ENCODE peak calls at places on chromosome 18, in five cellular contexts. One of them, this sample, is unnamed.

GRCh38 chr18:6219116-6219717 is 195.5 kb downstream of the L3MBTL4 start:
- DNase-seq in HCT116: no peak
- DNase-seq in H1: peak
- DNase-seq in GM12878: no peak
- DNase-seq in HepG2: peak
- DNase-seq in this sample: peak

GRCh38 chr18:43341014-43341413 is 63.7 kb upstream of the SYT4 start:
- DNase-seq in HCT116: no peak
- DNase-seq in H1: no peak
- DNase-seq in GM12878: no peak
- DNase-seq in HepG2: no peak
- DNase-seq in this sample: no peak

GRCh38 chr18:80193701-80194100 is 53.6 kb downstream of the PARD6G start:
- DNase-seq in HCT116: no peak
- DNase-seq in H1: peak
- DNase-seq in GM12878: no peak
- DNase-seq in HepG2: no peak
- DNase-seq in this sample: no peak

GRCh38 chr18:63951302-63951705 is 2.2 kb downstream of the HMSD start:
- DNase-seq in HCT116: no peak
- DNase-seq in H1: no peak
- DNase-seq in GM12878: no peak
- DNase-seq in HepG2: no peak
- DNase-seq in this sample: no peak

GRCh38 chr18:59674534-59674933 is 22.7 kb downstream of the CCBE1 start:
- DNase-seq in HCT116: no peak
- DNase-seq in H1: no peak
- DNase-seq in GM12878: no peak
- DNase-seq in HepG2: no peak
- DNase-seq in this sample: no peak

GRCh38 chr18:10188971-10189810 is 265.2 kb upstream of the APCDD1 start:
- DNase-seq in HCT116: no peak
- DNase-seq in H1: no peak
- DNase-seq in GM12878: no peak
- DNase-seq in HepG2: no peak
- DNase-seq in this sample: no peak

GRCh38 chr18:9779630-9780029 is 71.5 kb downstream of the RAB31 start:
- DNase-seq in HCT116: no peak
- DNase-seq in H1: no peak
- DNase-seq in GM12878: no peak
- DNase-seq in HepG2: peak
- DNase-seq in this sample: no peak

GRCh38 chr18:11323359-11323819 is 174.0 kb upstream of the PIEZO2 start:
- DNase-seq in HCT116: no peak
- DNase-seq in H1: no peak
- DNase-seq in GM12878: no peak
- DNase-seq in HepG2: peak
- DNase-seq in this sample: no peak

GRCh38 chr18:40832362-40832761 is 1122.7 kb upstream of the PIK3C3 start:
- DNase-seq in HCT116: no peak
- DNase-seq in H1: no peak
- DNase-seq in GM12878: no peak
- DNase-seq in HepG2: no peak
- DNase-seq in this sample: no peak

GRCh38 chr18:80159713-80160636 is 50.9 kb downstream of the ADNP2 start:
- DNase-seq in HCT116: no peak
- DNase-seq in H1: peak
- DNase-seq in GM12878: no peak
- DNase-seq in HepG2: no peak
- DNase-seq in this sample: no peak

GRCh38 chr18:36934884-36935283 is 106.0 kb downstream of the KIAA1328 start:
- DNase-seq in HCT116: no peak
- DNase-seq in H1: no peak
- DNase-seq in GM12878: no peak
- DNase-seq in HepG2: no peak
- DNase-seq in this sample: no peak

GRCh38 chr18:36583155-36583745 is 245.6 kb downstream of the TPGS2 start:
- DNase-seq in HCT116: no peak
- DNase-seq in H1: peak
- DNase-seq in GM12878: peak
- DNase-seq in HepG2: no peak
- DNase-seq in this sample: no peak

GRCh38 chr18:61883547-61883946 is 9.3 kb downstream of the RNF152 start:
- DNase-seq in HCT116: no peak
- DNase-seq in H1: no peak
- DNase-seq in GM12878: no peak
- DNase-seq in HepG2: no peak
- DNase-seq in this sample: no peak

GRCh38 chr18:9380101-9380500 is 45.5 kb downstream of the TWSG1 start:
- DNase-seq in HCT116: no peak
- DNase-seq in H1: no peak
- DNase-seq in GM12878: no peak
- DNase-seq in HepG2: no peak
- DNase-seq in this sample: no peak

GRCh38 chr18:9719421-9719981 is 11.4 kb downstream of the RAB31 start:
- DNase-seq in HCT116: peak
- DNase-seq in H1: no peak
- DNase-seq in GM12878: no peak
- DNase-seq in HepG2: no peak
- DNase-seq in this sample: no peak

GRCh38 chr18:32735781-32736180 is 37.0 kb downstream of the KLHL14 start:
- DNase-seq in HCT116: no peak
- DNase-seq in H1: no peak
- DNase-seq in GM12878: no peak
- DNase-seq in HepG2: peak
- DNase-seq in this sample: no peak

GRCh38 chr18:3379685-3380084 is 70.3 kb upstream of the TGIF1 start:
- DNase-seq in HCT116: no peak
- DNase-seq in H1: no peak
- DNase-seq in GM12878: no peak
- DNase-seq in HepG2: no peak
- DNase-seq in this sample: no peak
- H2AFZ ChIP-seq in HCT116: peak
- H2AFZ ChIP-seq in H1: no peak
- H2AFZ ChIP-seq in GM12878: no peak
- H2AFZ ChIP-seq in HepG2: no peak
- H2AFZ ChIP-seq in this sample: no peak

GRCh38 chr18:3773303-3773702 is 323.3 kb downstream of the TGIF1 start:
- DNase-seq in HCT116: no peak
- DNase-seq in H1: no peak
- DNase-seq in GM12878: no peak
- DNase-seq in HepG2: no peak
- DNase-seq in this sample: no peak

GRCh38 chr18:3775996-3776395 is 326.0 kb downstream of the TGIF1 start:
- DNase-seq in HCT116: no peak
- DNase-seq in H1: no peak
- DNase-seq in GM12878: no peak
- DNase-seq in HepG2: no peak
- DNase-seq in this sample: no peak

GRCh38 chr18:3771121-3771971 is 321.4 kb downstream of the TGIF1 start:
- DNase-seq in HCT116: peak
- DNase-seq in H1: peak
- DNase-seq in GM12878: no peak
- DNase-seq in HepG2: peak
- DNase-seq in this sample: peak
- TF ChIP-seq ATF3 in HCT116: no peak
- TF ChIP-seq ATF3 in H1: no peak
- TF ChIP-seq ATF3 in GM12878: no peak
- TF ChIP-seq ATF3 in HepG2: peak
- TF ChIP-seq ATF3 in this sample: no peak

GRCh38 chr18:48947583-48947982 is 3.2 kb downstream of the SMAD7 start:
- DNase-seq in HCT116: no peak
- DNase-seq in H1: no peak
- DNase-seq in GM12878: no peak
- DNase-seq in HepG2: no peak
- DNase-seq in this sample: no peak
- TF ChIP-seq SP1 in HCT116: no peak
- TF ChIP-seq SP1 in H1: no peak
- TF ChIP-seq SP1 in GM12878: no peak
- TF ChIP-seq SP1 in HepG2: no peak
- TF ChIP-seq SP1 in this sample: no peak

DNA sequence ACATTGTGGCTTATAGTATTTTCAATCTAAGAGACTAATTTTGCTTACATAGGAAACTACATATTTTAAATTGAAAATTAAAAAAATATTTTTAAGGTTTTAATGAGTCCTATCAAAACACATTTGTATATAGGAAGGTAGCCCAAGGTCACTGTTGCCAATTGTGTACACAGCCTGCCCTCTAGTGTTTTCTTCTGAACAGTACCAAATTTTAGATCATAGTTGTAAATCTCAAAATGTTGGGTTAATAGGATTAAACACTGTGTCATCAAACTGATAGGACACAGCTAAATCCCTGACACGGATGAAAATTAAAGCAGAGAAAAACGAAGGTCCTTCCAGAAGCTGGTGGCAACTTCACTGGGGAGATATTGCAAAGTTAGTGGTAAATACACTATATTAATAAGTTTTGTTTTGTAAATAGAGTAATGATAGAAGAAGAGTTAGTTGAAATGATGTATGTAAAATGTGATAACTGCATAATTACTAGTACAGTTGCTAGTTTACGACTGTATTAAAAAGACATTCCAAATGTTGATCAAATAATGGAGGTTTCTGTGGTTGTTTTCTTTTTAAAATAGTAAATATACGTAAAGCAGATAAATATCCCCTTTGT is 19.7 kb downstream of the CLUL1 start:
- DNase-seq in HCT116: peak
- DNase-seq in H1: no peak
- DNase-seq in GM12878: no peak
- DNase-seq in HepG2: peak
- DNase-seq in this sample: peak
- H2AFZ ChIP-seq in HCT116: no peak
- H2AFZ ChIP-seq in H1: no peak
- H2AFZ ChIP-seq in GM12878: no peak
- H2AFZ ChIP-seq in HepG2: no peak
- H2AFZ ChIP-seq in this sample: no peak

DNA sequence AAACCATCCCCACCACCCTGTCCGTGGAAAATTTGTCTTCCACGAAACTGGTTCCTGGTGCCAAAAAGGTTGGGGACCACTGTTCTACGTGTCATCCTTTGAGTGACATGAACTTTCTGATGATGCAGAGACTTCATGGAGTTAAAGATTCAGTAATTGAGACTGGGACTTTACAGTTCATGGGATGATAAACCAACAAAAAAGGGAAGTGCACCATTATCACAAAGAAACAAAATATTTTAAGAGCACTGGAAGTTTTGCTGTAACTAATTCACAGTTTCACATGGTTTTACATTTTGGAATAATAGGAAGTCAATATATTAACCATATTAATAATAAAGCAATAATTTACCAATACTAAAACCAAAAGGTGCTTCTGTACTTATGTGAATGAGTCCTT is 126.8 kb downstream of the AQP4 start:
- DNase-seq in HCT116: no peak
- DNase-seq in H1: no peak
- DNase-seq in GM12878: no peak
- DNase-seq in HepG2: no peak
- DNase-seq in this sample: no peak
- TF ChIP-seq ATF3 in HCT116: no peak
- TF ChIP-seq ATF3 in H1: no peak
- TF ChIP-seq ATF3 in GM12878: no peak
- TF ChIP-seq ATF3 in HepG2: no peak
- TF ChIP-seq ATF3 in this sample: no peak

GRCh38 chr18:75977069-75977468 is 518.0 kb downstream of the ZNF516 start:
- DNase-seq in HCT116: no peak
- DNase-seq in H1: no peak
- DNase-seq in GM12878: no peak
- DNase-seq in HepG2: no peak
- DNase-seq in this sample: no peak
- TF ChIP-seq SP1 in HCT116: no peak
- TF ChIP-seq SP1 in H1: no peak
- TF ChIP-seq SP1 in GM12878: no peak
- TF ChIP-seq SP1 in HepG2: no peak
- TF ChIP-seq SP1 in this sample: no peak

DNA sequence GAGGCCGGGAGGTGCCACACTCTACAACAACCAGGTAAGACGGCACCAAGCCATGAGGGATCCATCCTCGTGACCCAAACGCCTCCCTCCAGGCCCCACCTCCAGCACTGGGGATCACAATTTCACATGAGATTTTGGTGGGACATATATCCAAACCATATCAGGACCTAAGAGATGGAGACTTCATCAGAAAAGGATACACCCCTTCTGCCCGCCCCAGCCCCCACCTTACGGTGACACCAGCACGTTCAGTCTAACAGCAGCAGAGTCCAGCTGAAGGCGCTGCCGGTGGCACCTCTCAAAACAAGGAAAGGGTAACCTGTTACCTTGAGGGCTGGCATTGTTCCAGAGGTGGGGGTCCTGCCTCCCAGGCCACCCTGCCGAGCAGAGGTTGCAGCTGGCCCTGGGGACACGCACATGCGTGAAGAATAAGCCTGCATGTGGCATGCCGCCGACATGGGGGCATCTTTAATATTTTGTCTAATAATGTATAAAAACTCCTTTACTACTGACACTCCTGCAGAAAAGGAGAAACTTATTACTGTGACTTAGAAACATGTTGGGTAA is 154.4 kb downstream of the GALR1 start:
- DNase-seq in HCT116: no peak
- DNase-seq in H1: no peak
- DNase-seq in GM12878: no peak
- DNase-seq in HepG2: no peak
- DNase-seq in this sample: no peak
- H2AFZ ChIP-seq in HCT116: no peak
- H2AFZ ChIP-seq in H1: no peak
- H2AFZ ChIP-seq in GM12878: no peak
- H2AFZ ChIP-seq in HepG2: no peak
- H2AFZ ChIP-seq in this sample: no peak

GRCh38 chr18:28177828-28178635 is 1.1 kb upstream of the CDH2 start:
- DNase-seq in HCT116: no peak
- DNase-seq in H1: peak
- DNase-seq in GM12878: no peak
- DNase-seq in HepG2: peak
- DNase-seq in this sample: no peak
- TF ChIP-seq ATF3 in HCT116: no peak
- TF ChIP-seq ATF3 in H1: no peak
- TF ChIP-seq ATF3 in GM12878: no peak
- TF ChIP-seq ATF3 in HepG2: no peak
- TF ChIP-seq ATF3 in this sample: no peak

GRCh38 chr18:76875390-76876330 is 53.3 kb downstream of the ZNF236 start:
- DNase-seq in HCT116: peak
- DNase-seq in H1: peak
- DNase-seq in GM12878: no peak
- DNase-seq in HepG2: peak
- DNase-seq in this sample: peak
- TF ChIP-seq SP1 in HCT116: no peak
- TF ChIP-seq SP1 in H1: no peak
- TF ChIP-seq SP1 in GM12878: no peak
- TF ChIP-seq SP1 in HepG2: no peak
- TF ChIP-seq SP1 in this sample: no peak

This sample was measured in K562.